ENCODE peak calls at places on chromosomes 3 and 15, in eight cellular contexts. One of them, this sample, is unnamed.

GRCh38 chr3:139353920-139354556 is 10.2 kb downstream of the MRPS22 start:
- DNase-seq in upper lobe of left lung: no peak
- DNase-seq in IMR-90: peak; percentile 71
- DNase-seq in transverse colon: no peak
- DNase-seq in GM12878: no peak
- DNase-seq in uterus: no peak
- DNase-seq in stomach: no peak
- DNase-seq in NB4: peak; percentile 58
- DNase-seq in this sample: no peak

GRCh38 chr15:50135123-50135541 is 16.1 kb upstream of the ATP8B4 start:
- DNase-seq in IMR-90: peak; percentile 10
- DNase-seq in uterus: no peak
- DNase-seq in NB4: no peak
- DNase-seq in transverse colon: no peak
- DNase-seq in stomach: no peak
- DNase-seq in upper lobe of left lung: no peak
- DNase-seq in GM12878: no peak
- DNase-seq in this sample: no peak

GRCh38 chr3:161409069-161409468 is 37.8 kb upstream of the SPTSSB start:
- DNase-seq in upper lobe of left lung: no peak
- DNase-seq in GM12878: no peak
- DNase-seq in transverse colon: no peak
- DNase-seq in NB4: peak; percentile 42
- DNase-seq in IMR-90: peak; percentile 23
- DNase-seq in stomach: no peak
- DNase-seq in uterus: no peak
- DNase-seq in this sample: no peak

GRCh38 chr3:134363381-134363755 is 10.9 kb downstream of the AMOTL2 start:
- DNase-seq in NB4: no peak
- DNase-seq in stomach: no peak
- DNase-seq in uterus: no peak
- DNase-seq in GM12878: no peak
- DNase-seq in transverse colon: no peak
- DNase-seq in IMR-90: no peak
- DNase-seq in upper lobe of left lung: no peak
- DNase-seq in this sample: no peak

GRCh38 chr3:155741598-155741997 is 3.3 kb downstream of the PLCH1 start:
- DNase-seq in upper lobe of left lung: no peak
- DNase-seq in GM12878: no peak
- DNase-seq in IMR-90: no peak
- DNase-seq in NB4: no peak
- DNase-seq in stomach: no peak
- DNase-seq in transverse colon: no peak
- DNase-seq in uterus: no peak
- DNase-seq in this sample: no peak

GRCh38 chr15:64110945-64111678 is 15.3 kb downstream of the SNX1 start:
- DNase-seq in GM12878: no peak
- DNase-seq in NB4: no peak
- DNase-seq in IMR-90: no peak
- DNase-seq in upper lobe of left lung: no peak
- DNase-seq in uterus: no peak
- DNase-seq in transverse colon: no peak
- DNase-seq in stomach: no peak
- DNase-seq in this sample: no peak

GRCh38 chr3:17581421-17582080 is 160.9 kb downstream of the TBC1D5 start:
- DNase-seq in upper lobe of left lung: no peak
- DNase-seq in stomach: no peak
- DNase-seq in uterus: no peak
- DNase-seq in GM12878: no peak
- DNase-seq in transverse colon: no peak
- DNase-seq in IMR-90: peak; percentile 20
- DNase-seq in NB4: no peak
- DNase-seq in this sample: no peak

GRCh38 chr15:39976291-39977274 is 42.7 kb downstream of the EIF2AK4 start:
- DNase-seq in stomach: peak; percentile 28
- DNase-seq in IMR-90: peak; percentile 52
- DNase-seq in transverse colon: peak; percentile 51
- DNase-seq in uterus: peak; percentile 45
- DNase-seq in upper lobe of left lung: peak; percentile 92
- DNase-seq in NB4: no peak
- DNase-seq in GM12878: no peak
- DNase-seq in this sample: peak; percentile 86

GRCh38 chr3:95184038-95184437 is 1121.2 kb downstream of the NSUN3 start:
- DNase-seq in NB4: peak; percentile 1
- DNase-seq in GM12878: no peak
- DNase-seq in upper lobe of left lung: no peak
- DNase-seq in uterus: no peak
- DNase-seq in stomach: no peak
- DNase-seq in transverse colon: no peak
- DNase-seq in IMR-90: no peak
- DNase-seq in this sample: no peak

GRCh38 chr15:74318376-74319137 is 48.9 kb downstream of the CYP11A1 start:
- DNase-seq in IMR-90: no peak
- DNase-seq in transverse colon: no peak
- DNase-seq in uterus: peak; percentile 36
- DNase-seq in GM12878: no peak
- DNase-seq in stomach: no peak
- DNase-seq in upper lobe of left lung: peak; percentile 53
- DNase-seq in NB4: peak; percentile 96
- DNase-seq in this sample: no peak

GRCh38 chr15:43199945-43200488 is 14.8 kb downstream of the CCNDBP1 start:
- DNase-seq in IMR-90: no peak
- DNase-seq in uterus: no peak
- DNase-seq in upper lobe of left lung: no peak
- DNase-seq in stomach: no peak
- DNase-seq in GM12878: no peak
- DNase-seq in NB4: no peak
- DNase-seq in transverse colon: no peak
- DNase-seq in this sample: no peak

GRCh38 chr3:149659173-149659468 is 1.3 kb upstream of the WWTR1 start:
- DNase-seq in GM12878: no peak
- DNase-seq in uterus: no peak
- DNase-seq in stomach: no peak
- DNase-seq in IMR-90: no peak
- DNase-seq in NB4: no peak
- DNase-seq in transverse colon: no peak
- DNase-seq in upper lobe of left lung: no peak
- DNase-seq in this sample: no peak

GRCh38 chr3:29279276-29279675 is 1.6 kb upstream of the RBMS3 start:
- DNase-seq in upper lobe of left lung: no peak
- DNase-seq in transverse colon: no peak
- DNase-seq in IMR-90: no peak
- DNase-seq in uterus: no peak
- DNase-seq in stomach: no peak
- DNase-seq in NB4: no peak
- DNase-seq in GM12878: no peak
- DNase-seq in this sample: no peak
- H3K4me3 ChIP-seq in upper lobe of left lung: no peak overlapping the region
- H3K4me3 ChIP-seq in transverse colon: no peak overlapping the region
- H3K4me3 ChIP-seq in IMR-90: no peak overlapping the region
- H3K4me3 ChIP-seq in uterus: no peak overlapping the region
- H3K4me3 ChIP-seq in stomach: peak overlapping the region; percentile 44
- H3K4me3 ChIP-seq in NB4: no peak overlapping the region
- H3K4me3 ChIP-seq in GM12878: no peak overlapping the region
- H3K4me3 ChIP-seq in this sample: no peak overlapping the region

GRCh38 chr3:66441692-66442091 is 59.1 kb downstream of the LRIG1 start:
- DNase-seq in upper lobe of left lung: no peak
- DNase-seq in IMR-90: no peak
- DNase-seq in stomach: no peak
- DNase-seq in NB4: no peak
- DNase-seq in GM12878: no peak
- DNase-seq in transverse colon: no peak
- DNase-seq in uterus: no peak
- DNase-seq in this sample: no peak

GRCh38 chr3:66444146-66444644 is 56.6 kb downstream of the LRIG1 start:
- DNase-seq in GM12878: no peak
- DNase-seq in transverse colon: no peak
- DNase-seq in NB4: no peak
- DNase-seq in IMR-90: no peak
- DNase-seq in upper lobe of left lung: no peak
- DNase-seq in uterus: no peak
- DNase-seq in stomach: no peak
- DNase-seq in this sample: no peak

GRCh38 chr3:66443404-66443803 is 57.4 kb downstream of the LRIG1 start:
- DNase-seq in upper lobe of left lung: no peak
- DNase-seq in transverse colon: no peak
- DNase-seq in uterus: no peak
- DNase-seq in IMR-90: no peak
- DNase-seq in GM12878: no peak
- DNase-seq in stomach: no peak
- DNase-seq in NB4: no peak
- DNase-seq in this sample: no peak

GRCh38 chr3:66441124-66441523 is 59.7 kb downstream of the LRIG1 start:
- DNase-seq in stomach: no peak
- DNase-seq in NB4: no peak
- DNase-seq in uterus: no peak
- DNase-seq in transverse colon: no peak
- DNase-seq in upper lobe of left lung: no peak
- DNase-seq in IMR-90: peak; percentile 72
- DNase-seq in GM12878: no peak
- DNase-seq in this sample: no peak

GRCh38 chr3:66442254-66443249 is 58.3 kb downstream of the LRIG1 start:
- DNase-seq in GM12878: no peak
- DNase-seq in uterus: peak; percentile 83
- DNase-seq in stomach: peak; percentile 81
- DNase-seq in IMR-90: peak; percentile 93
- DNase-seq in upper lobe of left lung: no peak
- DNase-seq in NB4: no peak
- DNase-seq in transverse colon: peak; percentile 78
- DNase-seq in this sample: peak; percentile 77
- TF ChIP-seq POLR2A in GM12878: no peak
- TF ChIP-seq POLR2A in uterus: no peak
- TF ChIP-seq POLR2A in stomach: no peak
- TF ChIP-seq POLR2A in IMR-90: no peak
- TF ChIP-seq POLR2A in upper lobe of left lung: no peak
- TF ChIP-seq POLR2A in NB4: no peak
- TF ChIP-seq POLR2A in transverse colon: no peak
- TF ChIP-seq POLR2A in this sample: no peak

GRCh38 chr3:33424606-33425453 is 15.4 kb downstream of the UBP1 start:
- DNase-seq in uterus: no peak
- DNase-seq in stomach: no peak
- DNase-seq in GM12878: no peak
- DNase-seq in IMR-90: no peak
- DNase-seq in NB4: no peak
- DNase-seq in upper lobe of left lung: no peak
- DNase-seq in transverse colon: no peak
- DNase-seq in this sample: peak; percentile 23

GRCh38 chr3:33428812-33429211 is 11.4 kb downstream of the UBP1 start:
- DNase-seq in NB4: no peak
- DNase-seq in stomach: no peak
- DNase-seq in transverse colon: no peak
- DNase-seq in upper lobe of left lung: no peak
- DNase-seq in uterus: no peak
- DNase-seq in GM12878: no peak
- DNase-seq in IMR-90: no peak
- DNase-seq in this sample: no peak

GRCh38 chr3:33426068-33426467 is 14.1 kb downstream of the UBP1 start:
- DNase-seq in NB4: no peak
- DNase-seq in GM12878: no peak
- DNase-seq in upper lobe of left lung: no peak
- DNase-seq in uterus: no peak
- DNase-seq in IMR-90: no peak
- DNase-seq in stomach: no peak
- DNase-seq in transverse colon: no peak
- DNase-seq in this sample: no peak

GRCh38 chr3:33426630-33427341 is 13.4 kb downstream of the UBP1 start:
- DNase-seq in transverse colon: peak; percentile 75
- DNase-seq in stomach: no peak
- DNase-seq in uterus: no peak
- DNase-seq in upper lobe of left lung: no peak
- DNase-seq in GM12878: no peak
- DNase-seq in IMR-90: no peak
- DNase-seq in NB4: no peak
- DNase-seq in this sample: no peak

GRCh38 chr3:33425456-33425855 is 14.7 kb downstream of the UBP1 start:
- DNase-seq in IMR-90: no peak
- DNase-seq in GM12878: no peak
- DNase-seq in uterus: no peak
- DNase-seq in transverse colon: no peak
- DNase-seq in stomach: no peak
- DNase-seq in upper lobe of left lung: no peak
- DNase-seq in NB4: no peak
- DNase-seq in this sample: no peak
- H3K4me3 ChIP-seq in IMR-90: no peak overlapping the region
- H3K4me3 ChIP-seq in GM12878: no peak overlapping the region
- H3K4me3 ChIP-seq in uterus: no peak overlapping the region
- H3K4me3 ChIP-seq in transverse colon: no peak overlapping the region
- H3K4me3 ChIP-seq in stomach: no peak overlapping the region
- H3K4me3 ChIP-seq in upper lobe of left lung: no peak overlapping the region
- H3K4me3 ChIP-seq in NB4: no peak overlapping the region
- H3K4me3 ChIP-seq in this sample: no peak overlapping the region

GRCh38 chr15:96340611-96341464 is 10.3 kb downstream of the NR2F2 start:
- DNase-seq in transverse colon: peak; percentile 27
- DNase-seq in stomach: no peak
- DNase-seq in NB4: no peak
- DNase-seq in upper lobe of left lung: peak; percentile 87
- DNase-seq in GM12878: no peak
- DNase-seq in IMR-90: peak; percentile 73
- DNase-seq in uterus: peak; percentile 55
- DNase-seq in this sample: peak; percentile 52

GRCh38 chr15:96342143-96342466 is 11.6 kb downstream of the NR2F2 start:
- DNase-seq in NB4: no peak
- DNase-seq in uterus: no peak
- DNase-seq in stomach: no peak
- DNase-seq in upper lobe of left lung: no peak
- DNase-seq in IMR-90: no peak
- DNase-seq in GM12878: no peak
- DNase-seq in transverse colon: no peak
- DNase-seq in this sample: no peak

GRCh38 chr15:96342611-96343528 is 12.4 kb downstream of the NR2F2 start:
- DNase-seq in transverse colon: no peak
- DNase-seq in IMR-90: no peak
- DNase-seq in NB4: no peak
- DNase-seq in uterus: peak; percentile 53
- DNase-seq in GM12878: no peak
- DNase-seq in stomach: no peak
- DNase-seq in upper lobe of left lung: no peak
- DNase-seq in this sample: no peak

GRCh38 chr15:96340348-96340610 is 9.8 kb downstream of the NR2F2 start:
- DNase-seq in transverse colon: no peak
- DNase-seq in NB4: no peak
- DNase-seq in stomach: no peak
- DNase-seq in uterus: no peak
- DNase-seq in GM12878: no peak
- DNase-seq in upper lobe of left lung: no peak
- DNase-seq in IMR-90: no peak
- DNase-seq in this sample: no peak

GRCh38 chr15:96341465-96342142 is 11.1 kb downstream of the NR2F2 start:
- DNase-seq in GM12878: no peak
- DNase-seq in transverse colon: no peak
- DNase-seq in upper lobe of left lung: peak; percentile 78
- DNase-seq in stomach: no peak
- DNase-seq in uterus: no peak
- DNase-seq in IMR-90: no peak
- DNase-seq in NB4: no peak
- DNase-seq in this sample: no peak
- TF ChIP-seq POLR2A in GM12878: no peak
- TF ChIP-seq POLR2A in transverse colon: no peak
- TF ChIP-seq POLR2A in upper lobe of left lung: no peak
- TF ChIP-seq POLR2A in stomach: no peak
- TF ChIP-seq POLR2A in uterus: no peak
- TF ChIP-seq POLR2A in IMR-90: no peak
- TF ChIP-seq POLR2A in NB4: no peak
- TF ChIP-seq POLR2A in this sample: no peak

GRCh38 chr15:67067930-67068542 is 2.6 kb downstream of the SMAD3 start:
- DNase-seq in stomach: no peak
- DNase-seq in NB4: no peak
- DNase-seq in IMR-90: peak; percentile 32
- DNase-seq in uterus: no peak
- DNase-seq in GM12878: no peak
- DNase-seq in transverse colon: no peak
- DNase-seq in upper lobe of left lung: no peak
- DNase-seq in this sample: no peak
- H3K4me3 ChIP-seq in stomach: peak overlapping the region; percentile 61
- H3K4me3 ChIP-seq in NB4: peak overlapping the region; percentile 81
- H3K4me3 ChIP-seq in IMR-90: peak overlapping the region; percentile 96
- H3K4me3 ChIP-seq in uterus: peak overlapping the region; percentile 85
- H3K4me3 ChIP-seq in GM12878: peak overlapping the region; percentile 80
- H3K4me3 ChIP-seq in transverse colon: no peak overlapping the region
- H3K4me3 ChIP-seq in upper lobe of left lung: peak overlapping the region; percentile 80
- H3K4me3 ChIP-seq in this sample: no peak overlapping the region

This sample was measured in right lobe of liver.